ENCODE peak calls at places on chromosome 11, in six cellular contexts. L is uterus, K is ovary, G is stomach, E is transverse colon, A is prostate gland. C is an unnamed sample.

GRCh38 chr11:30586251-30587144 is at the start of gene MPPED2:
- DNase-seq in K (peak), L (peak), G (no peak), A (peak), E (peak), C (no peak)

GRCh38 chr11:46120711-46121327 is 435 bp downstream of the PHF21A start:
- DNase-seq in K (peak), G (peak), E (peak), A (no peak), L (peak), C (peak)

GRCh38 chr11:31045335-31045734 is 324.2 kb downstream of the DCDC1 start:
- DNase-seq in G (no peak), E (no peak), K (no peak), L (no peak), A (no peak), C (no peak)

GRCh38 chr11:66443602-66444001 is 5.0 kb upstream of the MRPL11 start:
- DNase-seq in K (no peak), A (no peak), G (no peak), L (no peak), E (no peak), C (no peak)

GRCh38 chr11:63680842-63681207 is 475 bp upstream of the RTN3 start:
- DNase-seq in K (peak), A (no peak), E (no peak), G (no peak), L (peak), C (no peak)

GRCh38 chr11:101915811-101916291 is 471 bp downstream of the ANGPTL5 start:
- DNase-seq in E (no peak), K (no peak), G (no peak), L (no peak), A (no peak), C (no peak)

GRCh38 chr11:102751673-102752072 is 26.9 kb upstream of the MMP8 start:
- DNase-seq in L (no peak), K (no peak), E (no peak), A (no peak), G (no peak), C (no peak)

GRCh38 chr11:65298655-65299179 is 15.9 kb upstream of the CDC42EP2 start:
- DNase-seq in A (no peak), G (no peak), K (peak), L (peak), E (peak), C (no peak)

GRCh38 chr11:90222152-90222458 is 744 bp downstream of the CHORDC1 start:
- DNase-seq in K (no peak), L (no peak), E (no peak), G (no peak), A (no peak), C (no peak)

GRCh38 chr11:10796191-10796590 is 12.5 kb downstream of the EIF4G2 start:
- DNase-seq in G (no peak), K (no peak), L (no peak), A (no peak), E (no peak), C (no peak)

GRCh38 chr11:12639388-12639787 is 34.8 kb upstream of the TEAD1 start:
- DNase-seq in L (no peak), A (no peak), K (no peak), E (no peak), G (no peak), C (no peak)

GRCh38 chr11:20031155-20032001 is 128.9 kb downstream of the DBX1 start:
- DNase-seq in K (no peak), L (no peak), E (no peak), A (peak), G (no peak), C (no peak)

GRCh38 chr11:76680517-76681425 is 10.2 kb upstream of the LRRC32 start:
- DNase-seq in E (peak), A (peak), G (peak), K (peak), L (peak), C (peak)

GRCh38 chr11:2790581-2790925 is 90.8 kb upstream of the KCNQ1OT1 start:
- DNase-seq in L (peak), G (peak), E (peak), K (peak), A (no peak), C (peak)

GRCh38 chr11:64230209-64230984 is at the start of gene DNAJC4:
- DNase-seq in K (peak), E (peak), A (peak), L (peak), G (peak), C (peak)

GRCh38 chr11:130947889-130948288 is 31.6 kb upstream of the SNX19 start:
- DNase-seq in G (no peak), A (no peak), K (no peak), L (no peak), E (no peak), C (no peak)

GRCh38 chr11:134230339-134230738 is 5.9 kb downstream of the VPS26B start:
- DNase-seq in K (no peak), A (no peak), E (no peak), L (no peak), G (no peak), C (no peak)

GRCh38 chr11:61875698-61876097 is 15.6 kb downstream of the FADS3 start:
- DNase-seq in E (no peak), K (no peak), G (no peak), A (no peak), L (no peak), C (no peak)

GRCh38 chr11:45432100-45432499 is 146.0 kb upstream of the SYT13 start:
- DNase-seq in E (no peak), A (no peak), L (no peak), K (no peak), G (no peak), C (no peak)

GRCh38 chr11:37988031-37988430 is 1390.0 kb upstream of the RAG2 start:
- DNase-seq in A (no peak), G (no peak), E (no peak), L (no peak), K (peak), C (no peak)

GRCh38 chr11:85725510-85726258 is 39.7 kb upstream of the CCDC89 start:
- DNase-seq in L (no peak), G (no peak), A (no peak), K (no peak), E (no peak), C (no peak)

GRCh38 chr11:115941481-115941993 is 437.3 kb upstream of the CADM1 start:
- DNase-seq in K (peak), G (no peak), L (peak), A (no peak), E (peak), C (no peak)

GRCh38 chr11:72771507-72771906 is 19.3 kb upstream of the ARAP1 start:
- DNase-seq in A (no peak), K (no peak), G (no peak), E (no peak), L (no peak), C (no peak)

GRCh38 chr11:108035690-108036089 is 27.0 kb downstream of the CUL5 start:
- DNase-seq in G (no peak), L (no peak), A (no peak), E (no peak), K (no peak), C (no peak)
- TF ChIP-seq POLR2A in G (no peak), L (no peak), A (no peak), E (no peak), K (no peak), C (no peak)

GRCh38 chr11:17418437-17418836 is 30.0 kb upstream of the KCNJ11 start:
- DNase-seq in E (no peak), L (no peak), G (no peak), K (no peak), A (no peak), C (no peak)
- H3K4me3 ChIP-seq in E (no peak), L (no peak), G (no peak), K (no peak), A (no peak), C (no peak)

GRCh38 chr11:59144579-59145345 is 2.1 kb downstream of the FAM111A start:
- DNase-seq in K (peak), A (peak), E (peak), L (peak), G (peak), C (peak)
- TF ChIP-seq POLR2A in K (no peak), A (peak), E (no peak), L (peak), G (no peak), C (no peak)

GRCh38 chr11:75301602-75302345 is 49.7 kb downstream of the ARRB1 start:
- DNase-seq in A (peak), K (no peak), G (peak), E (peak), L (no peak), C (no peak)
- H3K4me3 ChIP-seq in A (no peak), K (no peak), G (no peak), E (no peak), L (no peak), C (no peak)

DNA sequence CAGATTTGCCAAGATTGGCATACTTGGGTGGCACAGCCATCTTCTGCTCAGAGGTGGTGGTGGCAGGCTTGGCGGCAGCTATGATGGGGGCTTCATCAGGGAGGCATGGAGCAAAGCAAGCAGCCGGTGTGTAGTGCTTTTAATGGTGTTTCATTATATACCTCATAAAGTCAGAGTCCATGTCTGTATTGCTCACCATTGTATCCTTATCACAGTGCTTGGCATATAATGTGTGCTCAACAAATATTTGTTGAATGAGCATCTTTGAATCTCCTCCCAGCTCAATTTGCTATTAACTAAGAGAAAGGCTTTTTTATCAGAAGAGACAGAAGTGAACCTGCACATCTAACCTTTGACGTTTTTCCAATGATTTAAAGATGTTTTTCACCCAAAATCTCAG is 7.7 kb upstream of the DNHD1 start:
- DNase-seq in A (no peak), L (no peak), E (no peak), G (no peak), K (no peak), C (no peak)
- TF ChIP-seq POLR2A in A (no peak), L (no peak), E (no peak), G (no peak), K (no peak), C (no peak)

GRCh38 chr11:129852125-129852740 is 36.6 kb downstream of the TMEM45B start:
- DNase-seq in K (no peak), G (no peak), A (no peak), E (no peak), L (no peak), C (no peak)

GRCh38 chr11:129856036-129856435 is 39.3 kb downstream of the NFRKB start:
- DNase-seq in K (no peak), L (no peak), G (no peak), E (no peak), A (no peak), C (no peak)

GRCh38 chr11:129855086-129855485 is 39.4 kb downstream of the TMEM45B start:
- DNase-seq in A (no peak), L (no peak), E (no peak), K (no peak), G (no peak), C (no peak)

GRCh38 chr11:129854229-129854805 is 38.7 kb downstream of the TMEM45B start:
- DNase-seq in A (no peak), K (no peak), G (no peak), L (no peak), E (no peak), C (no peak)

DNA sequence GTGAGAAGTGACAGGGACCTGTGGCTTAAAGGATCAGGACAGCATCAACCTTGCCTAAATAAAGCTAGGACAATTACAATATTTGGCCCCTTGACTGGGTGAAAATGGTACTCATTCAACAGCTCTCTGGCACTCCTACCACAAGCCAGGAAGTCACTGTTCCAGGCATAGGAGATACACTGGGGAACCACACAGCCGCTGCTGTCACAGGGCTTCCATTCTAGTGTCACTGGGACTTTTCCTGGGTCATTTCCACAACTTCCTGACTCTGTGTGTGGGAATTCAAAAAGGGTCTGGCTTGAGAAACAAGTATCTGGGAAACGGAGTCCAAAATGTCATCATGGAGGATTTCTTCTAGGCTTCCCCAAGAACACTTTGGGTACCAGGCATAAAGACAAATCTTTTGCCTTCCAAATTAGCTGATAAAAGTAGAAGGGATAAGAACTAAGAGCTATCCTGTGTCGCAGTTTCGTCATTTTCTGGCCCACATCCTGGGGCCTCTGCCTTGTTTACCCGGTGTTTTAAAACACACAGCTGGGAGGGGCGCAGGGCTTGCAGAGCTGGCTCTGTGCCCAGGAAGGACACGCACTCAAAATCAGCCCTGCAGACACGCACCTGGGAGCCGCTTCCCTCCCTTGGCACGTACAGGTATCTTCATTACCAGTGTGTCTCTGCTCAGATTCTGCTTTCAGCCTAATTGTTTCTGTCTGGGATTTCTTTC is 38.0 kb downstream of the TMEM45B start:
- DNase-seq in E (peak), G (peak), K (peak), A (peak), L (no peak), C (peak)
- H3K4me3 ChIP-seq in E (no peak), G (no peak), K (no peak), A (no peak), L (no peak), C (no peak)

C was measured in Peyer's patch.